ENCODE peak calls at places on chromosomes 13 and 19, in four cellular contexts. H is left ventricle myocardium inferior; W is CD8-positive, alpha-beta T cell; O is fibroblast of lung. F is an unnamed sample.

GRCh38 chr13:107846642-107847041 is 368.7 kb downstream of the LIG4 start:
- DNase-seq in O (no peak), H (no peak), W (no peak), F (no peak)

GRCh38 chr13:33249066-33249465 is 36.5 kb downstream of the STARD13 start:
- DNase-seq in W (no peak), H (no peak), O (no peak), F (no peak)

GRCh38 chr13:99371956-99372355 is 64.8 kb upstream of the GPR183 start:
- DNase-seq in H (no peak), W (peak; percentile 75), O (no peak), F (no peak)

GRCh38 chr19:15330801-15331418 is 1.4 kb downstream of the BRD4 start:
- DNase-seq in W (no peak), H (no peak), O (peak; percentile 52), F (peak; percentile 42)

GRCh38 chr19:50398675-50399367 is 14.7 kb downstream of the POLD1 start:
- DNase-seq in H (no peak), W (no peak), O (no peak), F (no peak)

GRCh38 chr13:96104516-96104915 is 14.6 kb downstream of the HS6ST3 start:
- DNase-seq in W (no peak), O (no peak), H (no peak), F (no peak)

GRCh38 chr13:44007451-44007850 is 127.7 kb downstream of the LACC1 start:
- DNase-seq in O (no peak), W (no peak), H (no peak), F (no peak)

GRCh38 chr13:101942038-101942437 is 459.8 kb downstream of the FGF14 start:
- DNase-seq in O (peak; percentile 59), W (no peak), H (no peak), F (no peak)

GRCh38 chr19:32607479-32607878 is 26.5 kb downstream of the PDCD5 start:
- DNase-seq in O (no peak), H (no peak), W (no peak), F (peak; percentile 74)

GRCh38 chr13:81395368-81395767 is 1054.4 kb upstream of the SPRY2 start:
- DNase-seq in H (no peak), O (no peak), W (peak; percentile 5), F (no peak)

GRCh38 chr19:49859838-49860715 is 7.3 kb downstream of the PNKP start:
- DNase-seq in O (no peak), W (no peak), H (no peak), F (no peak)

GRCh38 chr13:108987945-108988344 is 358.5 kb downstream of the MYO16 start:
- DNase-seq in W (no peak), O (no peak), H (no peak), F (no peak)

GRCh38 chr13:107305178-107305577 is 737.2 kb upstream of the ARGLU1 start:
- DNase-seq in H (no peak), W (no peak), O (no peak), F (no peak)

GRCh38 chr19:16915135-16915534 is 26.3 kb downstream of the F2RL3 start:
- DNase-seq in W (no peak), O (no peak), H (no peak), F (no peak)
- H3K9me3 ChIP-seq in W (no peaks in the 10 kb centered on the region), O (no peaks in the 10 kb centered on the region), H (peaks cover 58% of the 10 kb centered on the region), F (peaks cover 40% of the 10 kb centered on the region)

GRCh38 chr19:47779524-47780214 is 1.2 kb downstream of the SELENOW start:
- DNase-seq in H (peak; percentile 83), W (no peak), O (no peak), F (peak; percentile 60)

GRCh38 chr19:47778089-47778953 is at the start of gene SELENOW:
- DNase-seq in H (peak; percentile 82), O (peak; percentile 64), W (peak; percentile 71), F (peak; percentile 92)

GRCh38 chr19:47778954-47779351 is 450 bp downstream of the SELENOW start:
- DNase-seq in W (no peak), O (no peak), H (peak; percentile 29), F (peak; percentile 52)

GRCh38 chr19:47781590-47782318 is 3.3 kb downstream of the SELENOW start:
- DNase-seq in O (no peak), W (no peak), H (peak; percentile 50), F (no peak)

GRCh38 chr19:47780215-47780551 is 1.7 kb downstream of the SELENOW start:
- DNase-seq in O (no peak), H (no peak), W (no peak), F (no peak)
- H3K4me3 ChIP-seq in O (no peak overlapping the region), H (peak overlapping the region; percentile 100), W (no peak overlapping the region), F (peak overlapping the region; percentile 92)

DNA sequence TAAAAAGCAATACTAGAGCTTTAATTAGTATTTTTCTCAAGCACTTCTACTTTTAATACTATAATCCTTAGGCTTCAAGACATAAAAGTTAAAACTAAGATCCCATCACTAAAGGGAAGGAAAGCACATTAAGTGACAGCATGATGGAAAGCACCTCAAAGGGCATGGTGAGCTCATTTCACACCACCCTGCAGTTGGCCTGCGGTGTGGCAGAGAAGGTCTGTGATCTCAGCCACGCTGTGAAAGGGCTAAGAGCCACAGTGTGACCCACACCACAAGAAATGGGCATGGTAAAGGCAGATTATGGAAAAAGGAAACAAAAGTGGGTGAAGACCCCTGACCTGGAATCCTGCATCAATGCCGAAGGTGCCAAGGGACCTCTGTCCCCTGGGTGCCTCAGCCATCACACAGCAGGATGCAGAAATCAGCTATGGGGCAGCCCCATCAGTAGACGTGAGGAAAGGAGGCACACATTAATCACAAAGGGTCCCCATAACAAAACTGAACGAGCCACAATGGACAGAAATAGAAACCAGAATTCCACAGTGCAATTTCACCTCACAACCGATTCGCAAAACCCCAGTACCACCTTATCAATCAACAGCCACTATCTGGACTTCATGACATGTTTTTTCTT is 33.6 kb downstream of the TUBGCP3 start:
- DNase-seq in H (no peak), O (no peak), W (no peak), F (no peak)
- H3K4me1 ChIP-seq in H (peaks cover 19% of the 10 kb centered on the region), O (no peaks in the 10 kb centered on the region), W (no peaks in the 10 kb centered on the region), F (no peaks in the 10 kb centered on the region)

GRCh38 chr19:58428617-58429016 is 11.3 kb downstream of the ZNF132 start:
- DNase-seq in H (no peak), W (no peak), O (no peak), F (no peak)
- H3K9me3 ChIP-seq in H (peaks cover 78% of the 10 kb centered on the region), W (peaks cover 46% of the 10 kb centered on the region), O (peaks cover 12% of the 10 kb centered on the region), F (peaks cover 7% of the 10 kb centered on the region)